ENCODE peak calls at places on chromosomes 13 and 19, in nine cellular contexts. One of them, this sample, is unnamed.
A peak's percentile ranks its signal among the peaks of the same experiment; 100 is the strongest.

GRCh38 chr13:35917942-35918645 is 213.1 kb downstream of the DCLK1 start:
- DNase-seq in WERI-Rb-1: no peak
- DNase-seq in IMR-90: peak; percentile 52
- DNase-seq in endodermal cell: no peak
- DNase-seq in AG10803: peak; percentile 42
- DNase-seq in epithelial cell of esophagus: no peak
- DNase-seq in uterus: no peak
- DNase-seq in choroid plexus epithelial cell: no peak
- DNase-seq in sigmoid colon: no peak
- DNase-seq in this sample: no peak

GRCh38 chr13:109998030-109998429 is 211.6 kb upstream of the IRS2 start:
- DNase-seq in sigmoid colon: no peak
- DNase-seq in uterus: no peak
- DNase-seq in AG10803: no peak
- DNase-seq in WERI-Rb-1: no peak
- DNase-seq in epithelial cell of esophagus: no peak
- DNase-seq in IMR-90: no peak
- DNase-seq in choroid plexus epithelial cell: no peak
- DNase-seq in endodermal cell: no peak
- DNase-seq in this sample: no peak

GRCh38 chr13:36872621-36873020 is 47.4 kb downstream of the SMAD9 start:
- DNase-seq in sigmoid colon: no peak
- DNase-seq in IMR-90: no peak
- DNase-seq in WERI-Rb-1: no peak
- DNase-seq in uterus: no peak
- DNase-seq in choroid plexus epithelial cell: no peak
- DNase-seq in endodermal cell: peak; percentile 61
- DNase-seq in epithelial cell of esophagus: no peak
- DNase-seq in AG10803: no peak
- DNase-seq in this sample: no peak

GRCh38 chr19:28980236-28980868 is 232.6 kb downstream of the UQCRFS1 start:
- DNase-seq in sigmoid colon: no peak
- DNase-seq in IMR-90: peak; percentile 68
- DNase-seq in endodermal cell: peak; percentile 85
- DNase-seq in uterus: no peak
- DNase-seq in AG10803: peak; percentile 61
- DNase-seq in WERI-Rb-1: no peak
- DNase-seq in choroid plexus epithelial cell: peak; percentile 63
- DNase-seq in epithelial cell of esophagus: no peak
- DNase-seq in this sample: no peak

GRCh38 chr13:113670541-113670940 is 3.5 kb downstream of the GRK1 start:
- DNase-seq in epithelial cell of esophagus: no peak
- DNase-seq in IMR-90: no peak
- DNase-seq in uterus: peak; percentile 4
- DNase-seq in WERI-Rb-1: peak; percentile 13
- DNase-seq in endodermal cell: peak; percentile 32
- DNase-seq in choroid plexus epithelial cell: no peak
- DNase-seq in sigmoid colon: peak; percentile 36
- DNase-seq in AG10803: no peak
- DNase-seq in this sample: no peak

GRCh38 chr19:47445937-47446402 is 25.7 kb downstream of the SLC8A2 start:
- DNase-seq in uterus: peak; percentile 82
- DNase-seq in sigmoid colon: no peak
- DNase-seq in epithelial cell of esophagus: peak; percentile 22
- DNase-seq in AG10803: peak; percentile 14
- DNase-seq in choroid plexus epithelial cell: no peak
- DNase-seq in IMR-90: no peak
- DNase-seq in endodermal cell: peak; percentile 84
- DNase-seq in WERI-Rb-1: no peak
- DNase-seq in this sample: peak; percentile 94

GRCh38 chr19:10286803-10287737 is at the start of gene ICAM4:
- DNase-seq in IMR-90: peak; percentile 29
- DNase-seq in endodermal cell: peak; percentile 83
- DNase-seq in WERI-Rb-1: no peak
- DNase-seq in choroid plexus epithelial cell: peak; percentile 92
- DNase-seq in AG10803: no peak
- DNase-seq in uterus: peak; percentile 45
- DNase-seq in epithelial cell of esophagus: peak; percentile 21
- DNase-seq in sigmoid colon: no peak
- DNase-seq in this sample: peak; percentile 99

GRCh38 chr13:53240316-53240715 is 211.7 kb downstream of the OLFM4 start:
- DNase-seq in IMR-90: no peak
- DNase-seq in uterus: no peak
- DNase-seq in choroid plexus epithelial cell: no peak
- DNase-seq in AG10803: no peak
- DNase-seq in WERI-Rb-1: peak; percentile 60
- DNase-seq in endodermal cell: no peak
- DNase-seq in epithelial cell of esophagus: no peak
- DNase-seq in sigmoid colon: no peak
- DNase-seq in this sample: no peak

GRCh38 chr19:48842744-48843162 is 6.5 kb upstream of the HSD17B14 start:
- DNase-seq in IMR-90: peak; percentile 48
- DNase-seq in AG10803: peak; percentile 36
- DNase-seq in epithelial cell of esophagus: peak; percentile 53
- DNase-seq in choroid plexus epithelial cell: peak; percentile 63
- DNase-seq in sigmoid colon: no peak
- DNase-seq in uterus: peak; percentile 57
- DNase-seq in WERI-Rb-1: peak; percentile 55
- DNase-seq in endodermal cell: peak; percentile 84
- DNase-seq in this sample: peak; percentile 56

GRCh38 chr19:40610396-40611064 is 9.4 kb downstream of the LTBP4 start:
- DNase-seq in epithelial cell of esophagus: peak; percentile 41
- DNase-seq in uterus: no peak
- DNase-seq in sigmoid colon: peak; percentile 83
- DNase-seq in IMR-90: no peak
- DNase-seq in AG10803: no peak
- DNase-seq in choroid plexus epithelial cell: no peak
- DNase-seq in endodermal cell: no peak
- DNase-seq in WERI-Rb-1: no peak
- DNase-seq in this sample: no peak

GRCh38 chr13:38908574-38908973 is 82.1 kb downstream of the STOML3 start:
- DNase-seq in AG10803: no peak
- DNase-seq in endodermal cell: no peak
- DNase-seq in uterus: no peak
- DNase-seq in choroid plexus epithelial cell: no peak
- DNase-seq in WERI-Rb-1: no peak
- DNase-seq in epithelial cell of esophagus: no peak
- DNase-seq in IMR-90: no peak
- DNase-seq in sigmoid colon: no peak
- DNase-seq in this sample: no peak

GRCh38 chr13:38914070-38914469 is 76.6 kb downstream of the STOML3 start:
- DNase-seq in epithelial cell of esophagus: no peak
- DNase-seq in AG10803: no peak
- DNase-seq in choroid plexus epithelial cell: no peak
- DNase-seq in uterus: no peak
- DNase-seq in sigmoid colon: no peak
- DNase-seq in IMR-90: no peak
- DNase-seq in WERI-Rb-1: no peak
- DNase-seq in endodermal cell: peak; percentile 70
- DNase-seq in this sample: no peak
- TF ChIP-seq CTCF in epithelial cell of esophagus: no peak
- TF ChIP-seq CTCF in AG10803: no peak
- TF ChIP-seq CTCF in choroid plexus epithelial cell: no peak
- TF ChIP-seq CTCF in uterus: no peak
- TF ChIP-seq CTCF in sigmoid colon: no peak
- TF ChIP-seq CTCF in IMR-90: no peak
- TF ChIP-seq CTCF in WERI-Rb-1: no peak
- TF ChIP-seq CTCF in endodermal cell: peak; percentile 64
- TF ChIP-seq CTCF in this sample: no peak

GRCh38 chr19:35733180-35734125 is 8.8 kb downstream of the IGFLR1 start:
- DNase-seq in WERI-Rb-1: no peak
- DNase-seq in sigmoid colon: no peak
- DNase-seq in AG10803: no peak
- DNase-seq in epithelial cell of esophagus: no peak
- DNase-seq in IMR-90: no peak
- DNase-seq in uterus: peak; percentile 18
- DNase-seq in endodermal cell: no peak
- DNase-seq in choroid plexus epithelial cell: no peak
- DNase-seq in this sample: no peak
- H3K4me3 ChIP-seq in WERI-Rb-1: no peak overlapping the region
- H3K4me3 ChIP-seq in sigmoid colon: no peak overlapping the region
- H3K4me3 ChIP-seq in AG10803: no peak overlapping the region
- H3K4me3 ChIP-seq in epithelial cell of esophagus: no peak overlapping the region
- H3K4me3 ChIP-seq in IMR-90: no peak overlapping the region
- H3K4me3 ChIP-seq in uterus: no peak overlapping the region
- H3K4me3 ChIP-seq in endodermal cell: no peak overlapping the region
- H3K4me3 ChIP-seq in choroid plexus epithelial cell: no peak overlapping the region
- H3K4me3 ChIP-seq in this sample: no peak overlapping the region

GRCh38 chr19:45506246-45506990 is 861 bp upstream of the VASP start:
- DNase-seq in epithelial cell of esophagus: peak; percentile 97
- DNase-seq in endodermal cell: peak; percentile 98
- DNase-seq in choroid plexus epithelial cell: peak; percentile 92
- DNase-seq in uterus: peak; percentile 95
- DNase-seq in WERI-Rb-1: peak; percentile 95
- DNase-seq in AG10803: peak; percentile 83
- DNase-seq in sigmoid colon: peak; percentile 98
- DNase-seq in IMR-90: peak; percentile 88
- DNase-seq in this sample: peak; percentile 89
- TF ChIP-seq CTCF in epithelial cell of esophagus: peak; percentile 53
- TF ChIP-seq CTCF in endodermal cell: peak; percentile 68
- TF ChIP-seq CTCF in choroid plexus epithelial cell: peak; percentile 58
- TF ChIP-seq CTCF in uterus: peak; percentile 59
- TF ChIP-seq CTCF in WERI-Rb-1: peak; percentile 49
- TF ChIP-seq CTCF in AG10803: peak; percentile 50
- TF ChIP-seq CTCF in sigmoid colon: no peak
- TF ChIP-seq CTCF in IMR-90: peak; percentile 59
- TF ChIP-seq CTCF in this sample: peak; percentile 36

DNA sequence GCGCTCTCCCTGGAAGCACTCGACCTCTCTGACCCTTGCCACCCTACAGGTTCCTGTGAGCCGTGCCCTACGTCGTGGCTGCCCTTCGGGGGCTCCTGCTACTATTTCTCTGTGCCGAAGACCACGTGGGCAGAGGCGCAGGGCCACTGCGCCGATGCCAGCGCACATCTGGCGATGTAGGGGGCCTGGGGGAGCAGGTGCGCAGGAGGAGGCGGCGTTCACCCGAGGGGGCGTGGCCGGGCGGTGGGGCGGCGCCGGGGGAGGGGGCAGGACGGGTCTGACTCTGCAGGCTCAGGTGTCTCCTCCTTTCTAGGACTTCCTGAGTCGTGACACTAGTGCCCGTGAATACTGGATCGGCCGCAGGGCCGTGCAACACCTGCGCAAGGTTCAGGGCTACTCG is 26.4 kb downstream of the CLEC4M start:
- DNase-seq in IMR-90: no peak
- DNase-seq in uterus: no peak
- DNase-seq in sigmoid colon: no peak
- DNase-seq in WERI-Rb-1: no peak
- DNase-seq in endodermal cell: peak; percentile 89
- DNase-seq in AG10803: no peak
- DNase-seq in choroid plexus epithelial cell: no peak
- DNase-seq in epithelial cell of esophagus: no peak
- DNase-seq in this sample: no peak
- H3K4me3 ChIP-seq in IMR-90: no peak overlapping the region
- H3K4me3 ChIP-seq in uterus: no peak overlapping the region
- H3K4me3 ChIP-seq in sigmoid colon: no peak overlapping the region
- H3K4me3 ChIP-seq in WERI-Rb-1: no peak overlapping the region
- H3K4me3 ChIP-seq in endodermal cell: no peak overlapping the region
- H3K4me3 ChIP-seq in AG10803: no peak overlapping the region
- H3K4me3 ChIP-seq in choroid plexus epithelial cell: no peak overlapping the region
- H3K4me3 ChIP-seq in epithelial cell of esophagus: no peak overlapping the region
- H3K4me3 ChIP-seq in this sample: no peak overlapping the region

GRCh38 chr13:66264976-66265375 is 965.2 kb downstream of the PCDH9 start:
- DNase-seq in IMR-90: peak; percentile 1
- DNase-seq in sigmoid colon: no peak
- DNase-seq in uterus: no peak
- DNase-seq in AG10803: no peak
- DNase-seq in WERI-Rb-1: no peak
- DNase-seq in choroid plexus epithelial cell: peak; percentile 20
- DNase-seq in epithelial cell of esophagus: peak; percentile 30
- DNase-seq in endodermal cell: no peak
- DNase-seq in this sample: no peak

GRCh38 chr13:66265446-66265845 is 964.7 kb downstream of the PCDH9 start:
- DNase-seq in WERI-Rb-1: no peak
- DNase-seq in IMR-90: peak; percentile 10
- DNase-seq in epithelial cell of esophagus: peak; percentile 1
- DNase-seq in choroid plexus epithelial cell: peak; percentile 35
- DNase-seq in endodermal cell: no peak
- DNase-seq in uterus: no peak
- DNase-seq in sigmoid colon: no peak
- DNase-seq in AG10803: no peak
- DNase-seq in this sample: no peak

GRCh38 chr13:66266761-66267160 is 963.4 kb downstream of the PCDH9 start:
- DNase-seq in IMR-90: no peak
- DNase-seq in uterus: no peak
- DNase-seq in epithelial cell of esophagus: peak; percentile 72
- DNase-seq in endodermal cell: no peak
- DNase-seq in choroid plexus epithelial cell: no peak
- DNase-seq in WERI-Rb-1: no peak
- DNase-seq in sigmoid colon: no peak
- DNase-seq in AG10803: no peak
- DNase-seq in this sample: no peak

GRCh38 chr13:66266348-66266747 is 963.8 kb downstream of the PCDH9 start:
- DNase-seq in AG10803: no peak
- DNase-seq in endodermal cell: no peak
- DNase-seq in uterus: no peak
- DNase-seq in choroid plexus epithelial cell: no peak
- DNase-seq in epithelial cell of esophagus: no peak
- DNase-seq in sigmoid colon: no peak
- DNase-seq in WERI-Rb-1: no peak
- DNase-seq in IMR-90: no peak
- DNase-seq in this sample: no peak

GRCh38 chr13:66262330-66262729 is 967.8 kb downstream of the PCDH9 start:
- DNase-seq in choroid plexus epithelial cell: no peak
- DNase-seq in epithelial cell of esophagus: no peak
- DNase-seq in endodermal cell: no peak
- DNase-seq in uterus: no peak
- DNase-seq in IMR-90: no peak
- DNase-seq in WERI-Rb-1: no peak
- DNase-seq in sigmoid colon: no peak
- DNase-seq in AG10803: no peak
- DNase-seq in this sample: no peak
- TF ChIP-seq CTCF in choroid plexus epithelial cell: no peak
- TF ChIP-seq CTCF in epithelial cell of esophagus: no peak
- TF ChIP-seq CTCF in endodermal cell: no peak
- TF ChIP-seq CTCF in uterus: no peak
- TF ChIP-seq CTCF in IMR-90: no peak
- TF ChIP-seq CTCF in WERI-Rb-1: no peak
- TF ChIP-seq CTCF in sigmoid colon: no peak
- TF ChIP-seq CTCF in AG10803: no peak
- TF ChIP-seq CTCF in this sample: no peak

This sample was measured in NB4.